ENCODE peak calls at places on chromosomes 5 and 9, in four cellular contexts. R is SK-N-SH, Z is K562, E is HepG2. G is an unnamed sample.

GRCh38 chr9:100581661-100582060 is 3.8 kb downstream of the CAVIN4 start:
- DNase-seq in R (no peak), Z (no peak), E (no peak), G (no peak)

GRCh38 chr9:127955294-127956015 is 17.8 kb upstream of the DPM2 start:
- DNase-seq in R (peak; percentile 79), Z (peak; percentile 78), E (peak; percentile 93), G (peak; percentile 76)

GRCh38 chr9:133351908-133352634 is 4.1 kb downstream of the RPL7A start:
- DNase-seq in R (peak; percentile 71), Z (peak; percentile 88), E (peak; percentile 74), G (peak; percentile 76)

GRCh38 chr9:132589148-132590036 is 7.0 kb downstream of the BARHL1 start:
- DNase-seq in R (peak; percentile 71), Z (no peak), E (no peak), G (peak; percentile 58)

GRCh38 chr5:61148516-61148915 is 13.8 kb downstream of the SMIM15 start:
- DNase-seq in R (no peak), Z (no peak), E (no peak), G (no peak)

GRCh38 chr5:128263357-128263756 is 179.8 kb downstream of the SLC12A2 start:
- DNase-seq in R (no peak), Z (no peak), E (no peak), G (no peak)

GRCh38 chr9:25678147-25678666 is at the start of gene TUSC1:
- DNase-seq in R (peak; percentile 92), Z (no peak), E (no peak), G (peak; percentile 59)

GRCh38 chr5:81302596-81302995 is 1.2 kb downstream of the ZCCHC9 start:
- DNase-seq in R (no peak), Z (peak; percentile 21), E (peak; percentile 24), G (no peak)

GRCh38 chr5:136743052-136743451 is 377.7 kb upstream of the TRPC7 start:
- DNase-seq in R (no peak), Z (no peak), E (no peak), G (no peak)

GRCh38 chr9:118108971-118109370 is 404.8 kb downstream of the TLR4 start:
- DNase-seq in R (no peak), Z (no peak), E (no peak), G (no peak)

GRCh38 chr5:134371834-134372340 is 518 bp downstream of the UBE2B start:
- DNase-seq in R (peak; percentile 63), Z (peak; percentile 76), E (peak; percentile 56), G (peak; percentile 78)

GRCh38 chr5:133344266-133344665 is 268.1 kb downstream of the FSTL4 start:
- DNase-seq in R (no peak), Z (no peak), E (no peak), G (no peak)

GRCh38 chr9:27732494-27732893 is 159.2 kb upstream of the C9orf72 start:
- DNase-seq in R (no peak), Z (no peak), E (no peak), G (no peak)

GRCh38 chr9:129995409-129996160 is 47.4 kb downstream of the FNBP1 start:
- DNase-seq in R (no peak), Z (peak; percentile 68), E (no peak), G (no peak)

GRCh38 chr5:136082390-136083193 is 50.1 kb upstream of the SMAD5 start:
- DNase-seq in R (peak; percentile 84), Z (peak; percentile 79), E (peak; percentile 59), G (peak; percentile 85)

GRCh38 chr5:135493406-135494180 is 41.4 kb upstream of the TIFAB start:
- DNase-seq in R (no peak), Z (no peak), E (no peak), G (no peak)

GRCh38 chr5:134394932-134395331 is 16.7 kb downstream of the CDKN2AIPNL start:
- DNase-seq in R (no peak), Z (no peak), E (no peak), G (no peak)

GRCh38 chr5:129460951-129461815 is 1.1 kb downstream of the ADAMTS19 start:
- DNase-seq in R (peak; percentile 71), Z (peak; percentile 4), E (no peak), G (peak; percentile 80)

GRCh38 chr5:34657550-34657921 is 1.4 kb downstream of the RAI14 start:
- DNase-seq in R (peak; percentile 38), Z (no peak), E (peak; percentile 16), G (peak; percentile 36)

GRCh38 chr9:16825364-16825763 is 45.1 kb downstream of the BNC2 start:
- DNase-seq in R (no peak), Z (no peak), E (no peak), G (no peak)

GRCh38 chr5:42840279-42840678 is 28.6 kb upstream of the SELENOP start:
- DNase-seq in R (no peak), Z (no peak), E (peak; percentile 38), G (no peak)

GRCh38 chr9:96344458-96345180 is 38.9 kb downstream of the SLC35D2 start:
- DNase-seq in R (peak; percentile 63), Z (peak; percentile 75), E (peak; percentile 84), G (no peak)
- TF ChIP-seq FOXJ3 in R (no peak), Z (no peak), E (no peak), G (no peak)

GRCh38 chr9:70949239-70949638 is 172.2 kb downstream of the TRPM3 start:
- DNase-seq in R (no peak), Z (no peak), E (no peak), G (no peak)

GRCh38 chr9:70950270-70950669 is 171.2 kb downstream of the TRPM3 start:
- DNase-seq in R (no peak), Z (no peak), E (no peak), G (no peak)

GRCh38 chr9:70947519-70947918 is 173.9 kb downstream of the TRPM3 start:
- DNase-seq in R (no peak), Z (no peak), E (no peak), G (no peak)

GRCh38 chr9:70947086-70947485 is 174.3 kb downstream of the TRPM3 start:
- DNase-seq in R (no peak), Z (no peak), E (no peak), G (no peak)

DNA sequence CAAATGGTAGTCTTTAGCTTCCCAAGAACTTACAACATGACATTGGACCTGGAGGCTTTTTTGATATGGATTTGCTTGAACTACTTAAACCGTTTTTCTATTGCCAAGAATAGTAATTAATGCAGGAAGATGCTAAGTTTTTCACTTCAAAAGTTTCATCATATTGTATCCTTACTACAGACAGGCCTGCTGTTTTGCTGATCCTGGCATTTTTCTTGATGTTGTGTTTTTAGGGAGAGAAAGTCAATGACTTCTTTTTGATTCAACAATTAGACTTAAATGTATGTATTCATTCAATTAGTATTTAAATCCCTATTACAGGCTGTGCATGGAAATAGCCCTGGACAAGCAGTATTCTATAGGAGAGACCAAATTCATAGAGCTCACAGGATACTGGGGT is 172.7 kb downstream of the TRPM3 start:
- DNase-seq in R (no peak), Z (no peak), E (no peak), G (no peak)
- TF ChIP-seq FOXJ3 in R (no peak), Z (no peak), E (no peak), G (no peak)

GRCh38 chr9:35940474-35941467 is 17.2 kb downstream of the OR2S2 start:
- DNase-seq in R (no peak), Z (no peak), E (no peak), G (no peak)
- TF ChIP-seq FOXJ3 in R (no peak), Z (no peak), E (no peak), G (no peak)

GRCh38 chr5:124460666-124461065 is 285.8 kb downstream of the ZNF608 start:
- DNase-seq in R (no peak), Z (no peak), E (no peak), G (no peak)

GRCh38 chr5:124461110-124461509 is 285.3 kb downstream of the ZNF608 start:
- DNase-seq in R (no peak), Z (no peak), E (no peak), G (no peak)

GRCh38 chr5:124461857-124462423 is 284.5 kb downstream of the ZNF608 start:
- DNase-seq in R (no peak), Z (no peak), E (no peak), G (no peak)

GRCh38 chr5:124460000-124460399 is 286.4 kb downstream of the ZNF608 start:
- DNase-seq in R (no peak), Z (no peak), E (no peak), G (no peak)

DNA sequence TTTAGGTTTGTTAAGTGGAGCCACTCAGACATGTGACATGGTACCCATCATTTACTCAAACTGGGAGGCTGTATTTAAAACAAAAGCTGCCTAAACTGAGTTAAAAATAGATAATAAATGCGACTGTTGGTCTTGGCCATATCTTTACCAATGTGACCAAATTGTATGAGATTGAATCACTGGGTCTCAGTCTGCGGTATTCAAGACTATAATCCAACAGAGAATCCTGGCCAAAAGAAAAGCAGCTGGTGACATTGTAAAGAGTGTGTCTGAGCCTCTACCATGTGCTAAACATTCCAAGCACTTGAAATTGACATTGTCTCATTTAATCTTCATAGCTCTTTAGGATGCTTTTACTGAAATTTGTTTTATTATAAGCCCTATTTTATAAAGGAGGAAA is 282.6 kb downstream of the ZNF608 start:
- DNase-seq in R (no peak), Z (no peak), E (no peak), G (no peak)
- TF ChIP-seq FOXJ3 in R (no peak), Z (no peak), E (no peak), G (no peak)

DNA sequence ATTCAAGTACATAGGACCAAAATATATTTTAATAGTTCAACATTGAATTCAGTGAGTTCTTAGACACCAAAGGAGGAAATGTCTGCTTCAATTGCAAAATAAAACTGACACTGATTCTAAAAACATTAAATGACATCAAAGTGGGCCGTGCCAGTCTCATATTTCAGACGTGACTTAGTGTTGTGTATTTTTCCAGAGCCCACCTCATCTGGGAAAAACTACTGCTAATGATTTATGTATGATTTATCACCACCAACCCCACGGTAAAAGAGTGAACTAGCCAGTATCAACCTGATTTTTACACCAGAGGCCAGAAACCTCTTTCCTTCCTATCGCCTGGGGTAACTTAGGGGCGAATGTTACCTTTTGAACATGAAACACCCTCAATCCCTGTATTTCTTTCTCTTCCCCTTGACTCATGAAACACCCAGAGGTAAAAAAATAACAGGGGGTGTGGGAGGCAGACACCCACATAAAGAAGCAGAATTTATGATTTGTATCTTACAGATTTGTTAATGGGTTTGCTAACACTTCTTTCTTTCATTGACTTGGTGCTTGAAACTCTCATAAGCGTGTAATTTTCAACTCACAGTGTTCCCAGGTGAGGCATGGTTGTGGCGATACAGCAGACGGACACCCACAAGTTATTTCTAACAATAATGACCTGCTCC is 56.4 kb upstream of the FANCC start:
- DNase-seq in R (no peak), Z (no peak), E (no peak), G (no peak)
- TF ChIP-seq FOXJ3 in R (no peak), Z (no peak), E (no peak), G (no peak)

GRCh38 chr9:124279531-124280175 is 21.9 kb downstream of the NEK6 start:
- DNase-seq in R (no peak), Z (no peak), E (no peak), G (no peak)

GRCh38 chr9:124274738-124275137 is 17.0 kb downstream of the NEK6 start:
- DNase-seq in R (no peak), Z (no peak), E (no peak), G (no peak)

GRCh38 chr9:124277420-124277819 is 19.7 kb downstream of the NEK6 start:
- DNase-seq in R (no peak), Z (no peak), E (no peak), G (no peak)

GRCh38 chr9:124280176-124280691 is 22.5 kb downstream of the NEK6 start:
- DNase-seq in R (no peak), Z (no peak), E (no peak), G (no peak)

DNA sequence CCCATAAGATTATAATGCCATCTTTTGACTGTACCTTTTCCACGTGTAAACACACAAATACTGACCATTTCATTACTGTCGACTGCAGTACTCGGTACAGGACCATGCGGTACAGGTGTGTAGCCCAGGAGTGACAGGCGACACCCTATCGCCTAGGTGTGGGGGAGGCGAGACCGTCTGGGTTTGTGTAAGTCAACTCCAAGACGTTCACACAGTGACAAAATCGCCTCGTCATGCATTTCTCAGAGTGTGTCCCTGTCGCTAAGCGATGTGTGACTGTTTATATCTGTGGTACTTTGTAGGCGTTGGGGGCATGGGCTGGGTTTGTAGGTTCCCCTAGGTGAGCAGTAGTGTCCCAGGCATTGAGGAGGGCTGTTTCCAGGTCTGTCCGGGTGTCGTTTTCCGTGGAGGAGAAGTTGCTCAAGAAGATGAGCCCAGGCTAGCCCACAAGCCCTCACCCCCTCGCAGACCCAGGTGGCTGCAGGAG is 20.3 kb downstream of the NEK6 start:
- DNase-seq in R (no peak), Z (peak; percentile 82), E (no peak), G (no peak)
- TF ChIP-seq FOXJ3 in R (no peak), Z (peak; percentile 94), E (no peak), G (no peak)

G was measured in WTC11.